ENCODE peak calls at places on chromosome 10, in seven cellular contexts. One of them, this sample, is unnamed.

GRCh38 chr10:75779276-75779675 is 347.9 kb downstream of the LRMDA start:
- DNase-seq in endothelial cell: no peak
- DNase-seq in CD8-positive, alpha-beta memory T cell: no peak
- DNase-seq in COR-L47: no peak
- DNase-seq in lower leg skin: no peak
- DNase-seq in DMS153: no peak
- DNase-seq in stimulated activated CD4-positive, alpha-beta T cell treated with anti-CD3 and anti-CD28 coated beads, Interleukin-15, amount 100 ng/mL, for 1 hour: no peak
- DNase-seq in this sample: no peak

GRCh38 chr10:49009231-49009979 is 69.8 kb upstream of the LRRC18 start:
- DNase-seq in endothelial cell: no peak
- DNase-seq in CD8-positive, alpha-beta memory T cell: no peak
- DNase-seq in COR-L47: no peak
- DNase-seq in lower leg skin: no peak
- DNase-seq in DMS153: no peak
- DNase-seq in stimulated activated CD4-positive, alpha-beta T cell treated with anti-CD3 and anti-CD28 coated beads, Interleukin-15, amount 100 ng/mL, for 1 hour: no peak
- DNase-seq in this sample: peak

GRCh38 chr10:33153266-33153967 is 181.1 kb downstream of the NRP1 start:
- DNase-seq in endothelial cell: no peak
- DNase-seq in CD8-positive, alpha-beta memory T cell: no peak
- DNase-seq in COR-L47: no peak
- DNase-seq in lower leg skin: no peak
- DNase-seq in DMS153: no peak
- DNase-seq in stimulated activated CD4-positive, alpha-beta T cell treated with anti-CD3 and anti-CD28 coated beads, Interleukin-15, amount 100 ng/mL, for 1 hour: no peak
- DNase-seq in this sample: no peak

GRCh38 chr10:106399112-106399511 is 765.4 kb downstream of the SORCS1 start:
- DNase-seq in endothelial cell: no peak
- DNase-seq in CD8-positive, alpha-beta memory T cell: no peak
- DNase-seq in COR-L47: no peak
- DNase-seq in lower leg skin: no peak
- DNase-seq in DMS153: no peak
- DNase-seq in stimulated activated CD4-positive, alpha-beta T cell treated with anti-CD3 and anti-CD28 coated beads, Interleukin-15, amount 100 ng/mL, for 1 hour: no peak
- DNase-seq in this sample: no peak

GRCh38 chr10:73837072-73837471 is 25.7 kb upstream of the NDST2 start:
- DNase-seq in endothelial cell: no peak
- DNase-seq in CD8-positive, alpha-beta memory T cell: no peak
- DNase-seq in COR-L47: no peak
- DNase-seq in lower leg skin: no peak
- DNase-seq in DMS153: no peak
- DNase-seq in stimulated activated CD4-positive, alpha-beta T cell treated with anti-CD3 and anti-CD28 coated beads, Interleukin-15, amount 100 ng/mL, for 1 hour: no peak
- DNase-seq in this sample: no peak

GRCh38 chr10:89540550-89540949 is 5.2 kb upstream of the SLC16A12 start:
- DNase-seq in endothelial cell: no peak
- DNase-seq in CD8-positive, alpha-beta memory T cell: no peak
- DNase-seq in COR-L47: no peak
- DNase-seq in lower leg skin: no peak
- DNase-seq in DMS153: no peak
- DNase-seq in stimulated activated CD4-positive, alpha-beta T cell treated with anti-CD3 and anti-CD28 coated beads, Interleukin-15, amount 100 ng/mL, for 1 hour: no peak
- DNase-seq in this sample: no peak

GRCh38 chr10:98416589-98416988 is 1.6 kb upstream of the PYROXD2 start:
- DNase-seq in endothelial cell: no peak
- DNase-seq in CD8-positive, alpha-beta memory T cell: no peak
- DNase-seq in COR-L47: no peak
- DNase-seq in lower leg skin: peak
- DNase-seq in DMS153: no peak
- DNase-seq in stimulated activated CD4-positive, alpha-beta T cell treated with anti-CD3 and anti-CD28 coated beads, Interleukin-15, amount 100 ng/mL, for 1 hour: no peak
- DNase-seq in this sample: no peak

GRCh38 chr10:780536-781524 is 91.4 kb upstream of the DIP2C start:
- DNase-seq in endothelial cell: no peak
- DNase-seq in CD8-positive, alpha-beta memory T cell: no peak
- DNase-seq in COR-L47: no peak
- DNase-seq in lower leg skin: peak
- DNase-seq in DMS153: no peak
- DNase-seq in stimulated activated CD4-positive, alpha-beta T cell treated with anti-CD3 and anti-CD28 coated beads, Interleukin-15, amount 100 ng/mL, for 1 hour: no peak
- DNase-seq in this sample: no peak

GRCh38 chr10:16867556-16867955 is 50.3 kb upstream of the RSU1 start:
- DNase-seq in endothelial cell: no peak
- DNase-seq in CD8-positive, alpha-beta memory T cell: no peak
- DNase-seq in COR-L47: no peak
- DNase-seq in lower leg skin: no peak
- DNase-seq in DMS153: no peak
- DNase-seq in stimulated activated CD4-positive, alpha-beta T cell treated with anti-CD3 and anti-CD28 coated beads, Interleukin-15, amount 100 ng/mL, for 1 hour: no peak
- DNase-seq in this sample: no peak

GRCh38 chr10:33279276-33279675 is 55.2 kb downstream of the NRP1 start:
- DNase-seq in endothelial cell: no peak
- DNase-seq in CD8-positive, alpha-beta memory T cell: no peak
- DNase-seq in COR-L47: no peak
- DNase-seq in lower leg skin: no peak
- DNase-seq in DMS153: no peak
- DNase-seq in stimulated activated CD4-positive, alpha-beta T cell treated with anti-CD3 and anti-CD28 coated beads, Interleukin-15, amount 100 ng/mL, for 1 hour: no peak
- DNase-seq in this sample: no peak

GRCh38 chr10:91493313-91493712 is 83.2 kb downstream of the HECTD2 start:
- DNase-seq in endothelial cell: no peak
- DNase-seq in CD8-positive, alpha-beta memory T cell: no peak
- DNase-seq in COR-L47: no peak
- DNase-seq in lower leg skin: no peak
- DNase-seq in DMS153: peak
- DNase-seq in stimulated activated CD4-positive, alpha-beta T cell treated with anti-CD3 and anti-CD28 coated beads, Interleukin-15, amount 100 ng/mL, for 1 hour: no peak
- DNase-seq in this sample: peak

GRCh38 chr10:128429835-128430513 is 303.8 kb upstream of the MKI67 start:
- DNase-seq in endothelial cell: no peak
- DNase-seq in CD8-positive, alpha-beta memory T cell: no peak
- DNase-seq in COR-L47: no peak
- DNase-seq in lower leg skin: no peak
- DNase-seq in DMS153: peak
- DNase-seq in stimulated activated CD4-positive, alpha-beta T cell treated with anti-CD3 and anti-CD28 coated beads, Interleukin-15, amount 100 ng/mL, for 1 hour: no peak
- DNase-seq in this sample: no peak

GRCh38 chr10:111142082-111142481 is 65.3 kb downstream of the ADRA2A start:
- DNase-seq in endothelial cell: no peak
- DNase-seq in CD8-positive, alpha-beta memory T cell: no peak
- DNase-seq in COR-L47: no peak
- DNase-seq in lower leg skin: no peak
- DNase-seq in DMS153: no peak
- DNase-seq in stimulated activated CD4-positive, alpha-beta T cell treated with anti-CD3 and anti-CD28 coated beads, Interleukin-15, amount 100 ng/mL, for 1 hour: no peak
- DNase-seq in this sample: no peak

GRCh38 chr10:95326396-95326795 is 35.6 kb upstream of the PDLIM1 start:
- DNase-seq in endothelial cell: no peak
- DNase-seq in CD8-positive, alpha-beta memory T cell: no peak
- DNase-seq in COR-L47: no peak
- DNase-seq in lower leg skin: no peak
- DNase-seq in DMS153: no peak
- DNase-seq in stimulated activated CD4-positive, alpha-beta T cell treated with anti-CD3 and anti-CD28 coated beads, Interleukin-15, amount 100 ng/mL, for 1 hour: no peak
- DNase-seq in this sample: no peak

GRCh38 chr10:15068802-15069201 is 19.8 kb downstream of the ACBD7 start:
- DNase-seq in endothelial cell: no peak
- DNase-seq in CD8-positive, alpha-beta memory T cell: no peak
- DNase-seq in COR-L47: no peak
- DNase-seq in lower leg skin: no peak
- DNase-seq in DMS153: no peak
- DNase-seq in stimulated activated CD4-positive, alpha-beta T cell treated with anti-CD3 and anti-CD28 coated beads, Interleukin-15, amount 100 ng/mL, for 1 hour: no peak
- DNase-seq in this sample: peak

GRCh38 chr10:28988980-28989379 is 299.9 kb upstream of the LYZL1 start:
- DNase-seq in endothelial cell: no peak
- DNase-seq in CD8-positive, alpha-beta memory T cell: no peak
- DNase-seq in COR-L47: no peak
- DNase-seq in lower leg skin: no peak
- DNase-seq in DMS153: no peak
- DNase-seq in stimulated activated CD4-positive, alpha-beta T cell treated with anti-CD3 and anti-CD28 coated beads, Interleukin-15, amount 100 ng/mL, for 1 hour: no peak
- DNase-seq in this sample: no peak

GRCh38 chr10:129648866-129649265 is 181.8 kb downstream of the MGMT start:
- DNase-seq in endothelial cell: no peak
- DNase-seq in CD8-positive, alpha-beta memory T cell: no peak
- DNase-seq in COR-L47: no peak
- DNase-seq in lower leg skin: no peak
- DNase-seq in DMS153: no peak
- DNase-seq in stimulated activated CD4-positive, alpha-beta T cell treated with anti-CD3 and anti-CD28 coated beads, Interleukin-15, amount 100 ng/mL, for 1 hour: no peak
- DNase-seq in this sample: no peak

GRCh38 chr10:29119374-29119773 is 169.5 kb upstream of the LYZL1 start:
- DNase-seq in endothelial cell: peak
- DNase-seq in CD8-positive, alpha-beta memory T cell: no peak
- DNase-seq in COR-L47: no peak
- DNase-seq in lower leg skin: no peak
- DNase-seq in DMS153: no peak
- DNase-seq in stimulated activated CD4-positive, alpha-beta T cell treated with anti-CD3 and anti-CD28 coated beads, Interleukin-15, amount 100 ng/mL, for 1 hour: no peak
- DNase-seq in this sample: peak

GRCh38 chr10:17062009-17062408 is 67.6 kb downstream of the CUBN start:
- DNase-seq in endothelial cell: no peak
- DNase-seq in CD8-positive, alpha-beta memory T cell: no peak
- DNase-seq in COR-L47: no peak
- DNase-seq in lower leg skin: no peak
- DNase-seq in DMS153: no peak
- DNase-seq in stimulated activated CD4-positive, alpha-beta T cell treated with anti-CD3 and anti-CD28 coated beads, Interleukin-15, amount 100 ng/mL, for 1 hour: no peak
- DNase-seq in this sample: no peak

GRCh38 chr10:71216751-71217265 is 4.4 kb downstream of the UNC5B start:
- DNase-seq in endothelial cell: no peak
- DNase-seq in CD8-positive, alpha-beta memory T cell: no peak
- DNase-seq in COR-L47: no peak
- DNase-seq in lower leg skin: peak
- DNase-seq in DMS153: no peak
- DNase-seq in stimulated activated CD4-positive, alpha-beta T cell treated with anti-CD3 and anti-CD28 coated beads, Interleukin-15, amount 100 ng/mL, for 1 hour: no peak
- DNase-seq in this sample: no peak

GRCh38 chr10:92149261-92149660 is 141.6 kb downstream of the CPEB3 start:
- DNase-seq in endothelial cell: no peak
- DNase-seq in CD8-positive, alpha-beta memory T cell: no peak
- DNase-seq in COR-L47: no peak
- DNase-seq in lower leg skin: no peak
- DNase-seq in DMS153: no peak
- DNase-seq in stimulated activated CD4-positive, alpha-beta T cell treated with anti-CD3 and anti-CD28 coated beads, Interleukin-15, amount 100 ng/mL, for 1 hour: no peak
- DNase-seq in this sample: no peak

GRCh38 chr10:70445718-70446485 is 4.4 kb upstream of the NODAL start:
- DNase-seq in endothelial cell: no peak
- DNase-seq in CD8-positive, alpha-beta memory T cell: no peak
- DNase-seq in COR-L47: no peak
- DNase-seq in lower leg skin: no peak
- DNase-seq in DMS153: no peak
- DNase-seq in stimulated activated CD4-positive, alpha-beta T cell treated with anti-CD3 and anti-CD28 coated beads, Interleukin-15, amount 100 ng/mL, for 1 hour: no peak
- DNase-seq in this sample: no peak

GRCh38 chr10:14378387-14378960 is 47.8 kb upstream of the FRMD4A start:
- DNase-seq in endothelial cell: no peak
- DNase-seq in CD8-positive, alpha-beta memory T cell: no peak
- DNase-seq in COR-L47: no peak
- DNase-seq in lower leg skin: no peak
- DNase-seq in DMS153: no peak
- DNase-seq in stimulated activated CD4-positive, alpha-beta T cell treated with anti-CD3 and anti-CD28 coated beads, Interleukin-15, amount 100 ng/mL, for 1 hour: no peak
- DNase-seq in this sample: no peak

GRCh38 chr10:3976171-3976570 is 191.2 kb upstream of the KLF6 start:
- DNase-seq in endothelial cell: no peak
- DNase-seq in CD8-positive, alpha-beta memory T cell: no peak
- DNase-seq in COR-L47: no peak
- DNase-seq in lower leg skin: no peak
- DNase-seq in DMS153: no peak
- DNase-seq in stimulated activated CD4-positive, alpha-beta T cell treated with anti-CD3 and anti-CD28 coated beads, Interleukin-15, amount 100 ng/mL, for 1 hour: no peak
- DNase-seq in this sample: no peak

GRCh38 chr10:22133640-22134624 is 83.9 kb downstream of the EBLN1 start:
- DNase-seq in endothelial cell: no peak
- DNase-seq in CD8-positive, alpha-beta memory T cell: no peak
- DNase-seq in COR-L47: no peak
- DNase-seq in lower leg skin: no peak
- DNase-seq in DMS153: no peak
- DNase-seq in stimulated activated CD4-positive, alpha-beta T cell treated with anti-CD3 and anti-CD28 coated beads, Interleukin-15, amount 100 ng/mL, for 1 hour: no peak
- DNase-seq in this sample: peak

GRCh38 chr10:101778781-101779543 is 3.0 kb upstream of the FGF8 start:
- DNase-seq in endothelial cell: peak
- DNase-seq in CD8-positive, alpha-beta memory T cell: no peak
- DNase-seq in COR-L47: no peak
- DNase-seq in lower leg skin: peak
- DNase-seq in DMS153: no peak
- DNase-seq in stimulated activated CD4-positive, alpha-beta T cell treated with anti-CD3 and anti-CD28 coated beads, Interleukin-15, amount 100 ng/mL, for 1 hour: no peak
- DNase-seq in this sample: peak

GRCh38 chr10:42753507-42754154 is 29.0 kb upstream of the BMS1 start:
- DNase-seq in endothelial cell: peak
- DNase-seq in CD8-positive, alpha-beta memory T cell: no peak
- DNase-seq in COR-L47: no peak
- DNase-seq in lower leg skin: peak
- DNase-seq in DMS153: no peak
- DNase-seq in stimulated activated CD4-positive, alpha-beta T cell treated with anti-CD3 and anti-CD28 coated beads, Interleukin-15, amount 100 ng/mL, for 1 hour: no peak
- DNase-seq in this sample: peak

GRCh38 chr10:118256825-118257570 is 85.1 kb downstream of the FAM204A start:
- DNase-seq in endothelial cell: no peak
- DNase-seq in CD8-positive, alpha-beta memory T cell: no peak
- DNase-seq in COR-L47: no peak
- DNase-seq in lower leg skin: no peak
- DNase-seq in DMS153: no peak
- DNase-seq in stimulated activated CD4-positive, alpha-beta T cell treated with anti-CD3 and anti-CD28 coated beads, Interleukin-15, amount 100 ng/mL, for 1 hour: no peak
- DNase-seq in this sample: no peak

GRCh38 chr10:88076027-88076880 is 212.8 kb downstream of the PTEN start:
- DNase-seq in endothelial cell: no peak
- DNase-seq in CD8-positive, alpha-beta memory T cell: no peak
- DNase-seq in COR-L47: no peak
- DNase-seq in lower leg skin: no peak
- DNase-seq in DMS153: no peak
- DNase-seq in stimulated activated CD4-positive, alpha-beta T cell treated with anti-CD3 and anti-CD28 coated beads, Interleukin-15, amount 100 ng/mL, for 1 hour: no peak
- DNase-seq in this sample: no peak

GRCh38 chr10:21427804-21428481 is 97.5 kb downstream of the SKIDA1 start:
- DNase-seq in endothelial cell: no peak
- DNase-seq in CD8-positive, alpha-beta memory T cell: no peak
- DNase-seq in COR-L47: no peak
- DNase-seq in lower leg skin: peak
- DNase-seq in DMS153: no peak
- DNase-seq in stimulated activated CD4-positive, alpha-beta T cell treated with anti-CD3 and anti-CD28 coated beads, Interleukin-15, amount 100 ng/mL, for 1 hour: no peak
- DNase-seq in this sample: no peak

This sample was measured in hepatocyte.